ENCODE peak calls at places on chromosomes 11 and 22, in ten cellular contexts. Q is uterus, T is testis, U is transverse colon, D is body of pancreas, O is NB4, F is adrenal gland, Y is HCT116, E is spleen, V is lower leg skin. A is an unnamed sample.

GRCh38 chr11:20355221-20356219 is 8.0 kb upstream of the HTATIP2 start:
- DNase-seq in F (no peak), V (no peak), O (peak), Y (peak), U (peak), D (peak), Q (no peak), T (peak), E (no peak), A (no peak)

GRCh38 chr22:23790819-23791736 is 4.3 kb downstream of the SMARCB1 start:
- DNase-seq in Q (peak), U (no peak), E (peak), O (no peak), F (no peak), Y (no peak), V (peak), T (peak), D (no peak), A (no peak)

GRCh38 chr11:15663778-15664218 is 549.1 kb downstream of the INSC start:
- DNase-seq in U (no peak), V (no peak), Q (no peak), D (peak), O (no peak), T (peak), F (peak), Y (no peak), E (no peak), A (no peak)

GRCh38 chr11:44857490-44857889 is 93.2 kb downstream of the TP53I11 start:
- DNase-seq in O (no peak), D (no peak), Y (no peak), F (no peak), T (no peak), Q (peak), U (no peak), V (no peak), E (no peak), A (no peak)

GRCh38 chr22:48885919-48886305 is 941.8 kb downstream of the BRD1 start:
- DNase-seq in Q (no peak), O (no peak), U (no peak), F (no peak), D (no peak), E (peak), V (no peak), Y (no peak), T (no peak), A (no peak)

GRCh38 chr11:67436459-67437081 is 912 bp downstream of the PTPRCAP start:
- DNase-seq in F (no peak), E (peak), T (no peak), O (peak), U (peak), Y (no peak), D (no peak), Q (peak), V (no peak), A (no peak)

GRCh38 chr11:109747839-109748238 is 325.8 kb downstream of the C11orf87 start:
- DNase-seq in F (peak), D (no peak), E (no peak), Y (no peak), V (peak), T (no peak), Q (no peak), O (peak), U (no peak), A (no peak)

GRCh38 chr22:23565288-23565941 is 14.7 kb downstream of the IGLL1 start:
- DNase-seq in E (peak), F (no peak), U (peak), D (no peak), Q (no peak), V (no peak), T (no peak), O (peak), Y (peak), A (no peak)

GRCh38 chr11:2929511-2929879 is 275 bp upstream of the PHLDA2 start:
- DNase-seq in F (peak), Y (peak), D (peak), U (peak), T (no peak), E (peak), Q (no peak), V (no peak), O (peak), A (peak)

GRCh38 chr11:2928605-2929510 is at the start of gene PHLDA2:
- DNase-seq in T (peak), Q (no peak), O (peak), D (peak), F (peak), Y (peak), V (no peak), U (peak), E (peak), A (peak)

GRCh38 chr11:2931416-2931746 is 2.2 kb upstream of the PHLDA2 start:
- DNase-seq in D (no peak), U (no peak), Y (no peak), E (no peak), F (no peak), Q (no peak), T (no peak), V (no peak), O (no peak), A (no peak)

GRCh38 chr11:2930705-2931415 is 1.6 kb upstream of the PHLDA2 start:
- DNase-seq in O (peak), U (peak), F (peak), T (peak), Y (peak), V (no peak), E (peak), Q (no peak), D (peak), A (peak)

DNA sequence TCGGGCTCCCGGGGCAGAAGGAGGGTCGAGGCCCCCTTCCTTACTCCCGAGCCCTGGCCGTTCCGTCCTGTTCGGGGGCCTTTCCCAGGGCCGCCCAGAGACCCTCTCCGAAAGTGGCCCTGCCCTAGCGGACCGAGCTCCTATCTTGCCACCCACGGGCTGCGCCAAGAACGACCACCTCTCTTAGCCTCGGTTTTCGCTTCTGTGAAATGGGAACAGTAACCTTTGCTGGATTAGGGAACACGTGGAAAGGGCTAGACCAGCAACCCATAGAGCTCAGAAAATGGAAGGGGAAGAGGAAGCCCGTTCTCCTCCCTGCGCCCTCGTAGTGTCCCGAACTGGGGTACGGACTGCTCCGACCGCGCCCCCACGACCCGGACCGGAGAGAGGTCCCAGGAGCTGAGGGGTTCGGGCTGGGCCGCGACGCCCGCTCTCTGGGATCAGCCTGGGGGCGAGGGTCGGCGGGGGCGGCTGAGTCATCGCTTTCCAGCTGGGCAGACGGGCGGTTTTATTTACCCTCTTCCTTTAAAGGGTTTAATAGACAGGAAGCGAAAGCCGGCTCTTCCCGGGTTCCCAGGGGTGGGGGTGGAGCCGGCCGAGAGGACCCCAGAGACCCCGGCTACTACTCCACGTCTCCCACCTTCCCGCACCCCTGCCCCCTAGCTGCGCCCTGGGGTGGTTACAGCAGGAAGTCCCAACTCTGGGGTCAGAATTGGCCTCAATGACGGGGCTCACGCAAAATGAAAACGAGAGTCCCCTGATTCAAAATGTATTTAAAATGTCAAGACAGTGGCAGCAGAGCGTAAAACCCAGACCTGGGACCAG is 872 bp upstream of the PHLDA2 start:
- DNase-seq in Q (no peak), F (peak), V (no peak), D (peak), Y (peak), E (peak), O (peak), U (peak), T (no peak), A (peak)
- TF ChIP-seq POLR2A in Q (no peak), F (no peak), V (no peak), D (no peak), Y (peak), E (no peak), O (no peak), U (peak), T (no peak), A (no peak)

GRCh38 chr11:8688414-8689362 is 6.1 kb downstream of the RPL27A start:
- DNase-seq in O (peak), Y (peak), Q (peak), V (peak), E (peak), T (peak), F (peak), U (peak), D (peak), A (peak)
- TF ChIP-seq POLR2A in O (peak), Y (peak), Q (no peak), V (no peak), E (no peak), T (no peak), F (peak), U (peak), D (peak), A (peak)

DNA sequence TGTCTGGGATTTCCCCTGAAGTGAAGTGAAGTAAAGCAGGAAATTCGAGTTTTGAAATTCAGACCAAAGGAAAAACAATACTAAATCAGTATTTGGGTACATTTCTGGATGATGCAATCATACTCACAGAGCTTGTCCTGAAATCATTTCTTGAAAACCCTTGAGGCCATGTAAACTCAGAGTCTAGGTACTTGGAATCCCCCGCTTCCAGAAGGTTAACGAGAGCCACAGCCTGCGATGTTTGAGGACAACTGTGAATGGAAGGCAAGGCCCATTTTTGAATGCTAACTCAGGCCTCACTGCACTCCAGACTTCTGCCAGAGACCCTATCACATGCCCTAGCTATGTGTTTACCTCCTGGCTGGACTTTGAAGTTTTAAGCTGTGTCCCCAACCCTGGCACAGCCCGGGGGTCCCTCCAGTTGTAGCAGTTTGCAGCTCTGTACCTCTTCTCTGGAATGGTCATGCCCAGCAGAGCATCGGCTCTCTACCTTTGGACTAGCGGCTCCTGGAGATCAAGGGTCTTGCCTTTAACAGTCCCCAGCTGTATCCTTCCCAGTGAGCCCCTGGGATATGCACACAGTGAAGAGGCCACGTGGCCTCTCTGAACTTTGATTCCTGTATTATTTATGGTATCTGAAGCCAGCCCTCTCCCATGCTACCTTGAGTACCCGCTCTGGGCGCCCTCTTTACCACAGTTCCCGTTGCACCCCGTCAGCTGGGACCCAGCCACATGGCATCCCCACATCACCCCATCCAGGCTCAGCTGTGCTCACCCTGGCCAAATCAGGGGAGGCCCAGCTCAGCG is 5.6 kb upstream of the FTH1 start:
- DNase-seq in T (no peak), E (peak), U (no peak), V (no peak), O (no peak), F (peak), D (peak), Q (no peak), Y (no peak), A (no peak)
- TF ChIP-seq POLR2A in T (no peak), E (no peak), U (no peak), V (no peak), O (no peak), F (no peak), D (peak), Q (peak), Y (no peak), A (no peak)

GRCh38 chr22:41526802-41527799 is 17.2 kb downstream of the POLR3H start:
- DNase-seq in E (peak), F (peak), U (peak), Y (no peak), O (peak), D (peak), T (peak), V (no peak), Q (no peak), A (no peak)

GRCh38 chr22:41526226-41526531 is 18.1 kb downstream of the POLR3H start:
- DNase-seq in V (no peak), D (no peak), E (no peak), U (no peak), Q (no peak), O (no peak), T (no peak), F (no peak), Y (no peak), A (no peak)

GRCh38 chr22:41528938-41529561 is 15.2 kb downstream of the POLR3H start:
- DNase-seq in Y (no peak), Q (no peak), T (no peak), D (no peak), V (no peak), U (no peak), F (peak), O (no peak), E (no peak), A (no peak)

GRCh38 chr22:41530612-41531421 is 13.5 kb downstream of the POLR3H start:
- DNase-seq in O (no peak), U (no peak), Y (no peak), F (no peak), V (no peak), Q (no peak), T (no peak), D (no peak), E (no peak), A (no peak)

GRCh38 chr22:41528132-41528766 is 16.0 kb downstream of the POLR3H start:
- DNase-seq in Q (no peak), V (no peak), U (no peak), T (no peak), F (no peak), O (no peak), Y (no peak), E (no peak), D (no peak), A (no peak)
- TF ChIP-seq POLR2A in Q (no peak), V (no peak), U (no peak), T (no peak), F (peak), O (no peak), Y (no peak), E (no peak), D (no peak), A (no peak)

DNA sequence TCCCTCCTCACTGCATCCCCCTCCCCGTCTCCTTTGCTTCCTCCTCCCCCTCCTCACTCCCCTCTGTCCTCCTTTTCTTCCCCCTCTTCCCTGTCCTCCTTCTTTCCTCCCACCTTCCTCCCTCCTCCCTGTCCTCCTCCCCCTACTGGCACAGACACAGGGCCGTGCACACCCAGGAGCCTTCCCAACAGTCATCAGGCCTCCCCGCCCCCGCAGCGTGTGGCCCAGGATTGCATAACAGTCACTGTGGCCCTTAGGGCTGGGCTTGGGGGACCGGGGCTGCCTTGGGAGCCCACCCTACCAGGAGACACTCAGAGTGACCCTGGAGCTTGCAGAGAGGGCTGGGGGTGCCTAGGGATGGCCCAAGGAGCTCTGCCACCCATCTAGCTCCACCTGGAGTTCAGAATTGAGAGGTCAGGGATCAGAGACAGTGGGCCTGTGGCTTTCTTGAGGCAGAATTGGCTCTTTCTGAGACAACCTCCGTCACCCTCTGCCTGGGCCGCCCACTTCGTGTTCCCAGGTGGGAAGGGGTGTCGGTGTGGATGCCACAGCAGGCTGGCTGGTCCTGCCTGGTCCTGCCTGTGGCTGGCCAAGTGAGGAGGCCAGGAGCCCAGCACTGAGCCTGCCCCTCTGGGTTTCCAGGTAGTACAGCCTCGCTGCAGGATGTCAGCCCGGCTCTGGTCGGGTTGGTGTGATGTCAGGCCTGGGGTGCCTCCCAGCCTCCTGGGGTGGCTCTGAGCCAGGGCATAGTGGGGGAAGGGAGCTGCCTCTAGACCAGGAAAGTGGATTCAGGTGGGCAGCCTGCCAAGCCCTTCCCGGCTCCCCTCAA is 1.6 kb downstream of the SPI1 start:
- DNase-seq in E (peak), F (no peak), V (peak), T (no peak), D (no peak), O (peak), U (peak), Y (no peak), Q (no peak), A (no peak)
- TF ChIP-seq POLR2A in E (no peak), F (no peak), V (no peak), T (no peak), D (no peak), O (peak), U (no peak), Y (no peak), Q (no peak), A (no peak)

GRCh38 chr11:112831041-112831440 is 130.2 kb upstream of the NCAM1 start:
- DNase-seq in F (no peak), Q (no peak), U (no peak), V (no peak), Y (no peak), E (no peak), T (no peak), O (no peak), D (no peak), A (no peak)

GRCh38 chr11:112830255-112830654 is 131.0 kb upstream of the NCAM1 start:
- DNase-seq in T (no peak), D (no peak), E (no peak), O (no peak), U (no peak), Y (no peak), Q (no peak), F (no peak), V (no peak), A (no peak)

GRCh38 chr11:112826788-112827187 is 134.4 kb upstream of the NCAM1 start:
- DNase-seq in Y (no peak), U (no peak), V (no peak), O (no peak), F (no peak), E (no peak), T (no peak), D (no peak), Q (no peak), A (no peak)

GRCh38 chr11:112826026-112826425 is 135.2 kb upstream of the NCAM1 start:
- DNase-seq in E (no peak), U (no peak), Q (no peak), O (no peak), Y (no peak), V (no peak), F (no peak), T (no peak), D (no peak), A (no peak)

GRCh38 chr11:112828433-112828832 is 132.8 kb upstream of the NCAM1 start:
- DNase-seq in Y (no peak), D (no peak), F (no peak), U (no peak), V (no peak), E (no peak), Q (no peak), T (no peak), O (no peak), A (no peak)
- TF ChIP-seq POLR2A in Y (no peak), D (no peak), F (no peak), U (no peak), V (no peak), E (no peak), Q (no peak), T (no peak), O (no peak), A (no peak)

DNA sequence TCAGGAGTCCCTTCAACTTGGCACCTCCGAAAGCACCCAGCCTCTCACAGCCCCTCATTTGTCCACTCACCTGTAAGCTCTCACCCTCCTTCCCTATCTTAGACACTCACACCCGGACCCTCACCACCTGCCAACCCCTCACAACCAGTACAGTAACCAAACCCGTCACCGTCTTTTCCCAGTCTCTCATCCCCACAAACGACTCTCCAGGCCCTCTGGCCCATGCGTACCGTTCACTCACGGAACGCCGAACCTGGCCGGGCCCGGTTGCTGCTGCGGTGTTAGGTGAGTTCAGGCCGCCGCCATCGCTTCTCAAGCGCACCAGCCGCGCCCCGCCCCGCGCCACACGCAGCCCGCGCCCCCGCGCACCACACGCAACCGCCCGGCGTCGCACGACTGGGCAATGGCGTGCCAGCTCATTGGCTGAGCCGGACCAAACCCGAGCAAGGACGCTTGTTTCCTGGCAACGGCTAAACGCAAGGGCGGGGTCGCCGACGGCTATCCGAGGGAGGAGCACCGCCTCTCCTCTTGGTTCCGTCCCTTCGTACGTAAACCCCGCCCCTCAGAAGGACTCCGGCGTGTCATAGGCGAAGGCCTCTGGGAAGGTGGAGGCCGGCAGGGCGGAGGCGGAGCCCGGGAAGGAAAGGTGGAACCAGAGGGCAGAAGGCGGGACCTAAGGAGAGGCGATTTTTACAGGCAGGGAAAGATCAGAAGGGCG is at the start of gene FHIP1B:
- DNase-seq in F (peak), D (peak), E (peak), T (peak), Y (peak), V (peak), U (peak), O (peak), Q (peak), A (peak)
- TF ChIP-seq POLR2A in F (peak), D (no peak), E (no peak), T (no peak), Y (no peak), V (no peak), U (peak), O (peak), Q (peak), A (peak)

A was measured in H54.